ENCODE peak calls at places on chromosomes 11 and 22, in five cellular contexts. Z is neuronal stem cell, H is H1, G is mesenchymal stem cell, J is trophoblast cell. A is an unnamed sample.

GRCh38 chr11:17208257-17208999 is 642 bp upstream of the PIK3C2A start:
- DNase-seq in Z (peak), H (peak), G (peak), J (peak), A (peak)

GRCh38 chr11:76267563-76267962 is 61.3 kb upstream of the WNT11 start:
- DNase-seq in Z (no peak), H (no peak), G (no peak), J (no peak), A (no peak)

GRCh38 chr11:11501546-11502274 is 120.1 kb downstream of the GALNT18 start:
- DNase-seq in Z (no peak), H (no peak), G (no peak), J (peak), A (no peak)

GRCh38 chr11:64157987-64158386 is 7.9 kb downstream of the MACROD1 start:
- DNase-seq in Z (no peak), H (no peak), G (no peak), J (no peak), A (no peak)

GRCh38 chr11:64027619-64028397 is 7.9 kb upstream of the FLRT1 start:
- DNase-seq in Z (no peak), H (no peak), G (no peak), J (no peak), A (no peak)

GRCh38 chr11:97754976-97755375 is 1265.8 kb upstream of the CNTN5 start:
- DNase-seq in Z (peak), H (no peak), G (no peak), J (no peak), A (no peak)

GRCh38 chr11:8484251-8484650 is 109.8 kb downstream of the STK33 start:
- DNase-seq in Z (no peak), H (no peak), G (no peak), J (no peak), A (no peak)

GRCh38 chr11:46012185-46012584 is 89.7 kb downstream of the LARGE2 start:
- DNase-seq in Z (peak), H (no peak), G (no peak), J (no peak), A (no peak)

GRCh38 chr11:6350070-6350469 is 29.8 kb upstream of the CAVIN3 start:
- DNase-seq in Z (no peak), H (no peak), G (no peak), J (no peak), A (no peak)

GRCh38 chr11:119222891-119223290 is 16.8 kb downstream of the CBL start:
- DNase-seq in Z (no peak), H (no peak), G (no peak), J (peak), A (no peak)
- H2BK12ac ChIP-seq in Z (no peak), H (no peak), G (no peak), J (no peak), A (no peak)

DNA sequence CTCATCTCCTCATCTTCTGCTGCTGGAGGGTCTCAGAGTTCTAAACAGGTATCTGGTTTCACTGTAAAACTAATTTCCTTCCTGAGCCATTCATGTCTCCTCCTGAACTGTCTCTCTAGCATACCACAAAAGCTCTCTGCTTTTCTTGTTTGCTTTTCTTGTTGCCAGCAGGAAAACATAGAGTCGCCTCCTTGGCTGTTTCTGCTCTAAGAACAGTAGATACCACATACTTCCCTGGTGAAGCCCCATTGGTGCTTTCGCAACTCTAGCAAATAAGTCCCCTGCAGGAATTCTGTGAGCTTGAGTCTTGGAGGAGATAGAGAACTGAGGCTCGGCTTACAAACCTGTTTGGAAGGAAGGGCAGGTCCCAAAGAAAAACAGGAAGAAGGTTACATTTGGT is 7.0 kb downstream of the DIXDC1 start:
- DNase-seq in Z (no peak), H (no peak), G (peak), J (peak), A (no peak)
- H3K4me2 ChIP-seq in Z (no peak), H (no peak), G (no peak), J (no peak), A (no peak)

GRCh38 chr11:80826808-80827207 is 1386.0 kb upstream of the TENM4 start:
- DNase-seq in Z (no peak), H (no peak), G (no peak), J (no peak), A (no peak)
- H2BK12ac ChIP-seq in Z (no peak), H (no peak), G (no peak), J (no peak), A (no peak)

GRCh38 chr22:36008131-36008530 is 20.5 kb downstream of the RBFOX2 start:
- DNase-seq in Z (no peak), H (no peak), G (no peak), J (no peak), A (no peak)
- H3K4me2 ChIP-seq in Z (no peak), H (no peak), G (no peak), J (no peak), A (no peak)

GRCh38 chr11:129458756-129459535 is 83.3 kb downstream of the BARX2 start:
- DNase-seq in Z (no peak), H (no peak), G (no peak), J (no peak), A (no peak)
- H2BK12ac ChIP-seq in Z (peak), H (no peak), G (no peak), J (no peak), A (no peak)

GRCh38 chr11:65353376-65353775 is 1.2 kb upstream of the TIGD3 start:
- DNase-seq in Z (no peak), H (no peak), G (no peak), J (peak), A (no peak)
- H3K4me2 ChIP-seq in Z (no peak), H (peak), G (no peak), J (no peak), A (peak)

GRCh38 chr22:46519377-46519776 is 18.0 kb downstream of the CELSR1 start:
- DNase-seq in Z (no peak), H (no peak), G (no peak), J (no peak), A (no peak)
- H2BK12ac ChIP-seq in Z (no peak), H (no peak), G (no peak), J (no peak), A (no peak)

GRCh38 chr11:115965754-115966504 is 461.7 kb upstream of the CADM1 start:
- DNase-seq in Z (no peak), H (no peak), G (peak), J (no peak), A (no peak)

GRCh38 chr11:115963170-115963569 is 459.0 kb upstream of the CADM1 start:
- DNase-seq in Z (no peak), H (no peak), G (no peak), J (no peak), A (no peak)

GRCh38 chr11:115959098-115959497 is 454.9 kb upstream of the CADM1 start:
- DNase-seq in Z (no peak), H (no peak), G (no peak), J (no peak), A (no peak)

GRCh38 chr11:115961168-115962003 is 457.2 kb upstream of the CADM1 start:
- DNase-seq in Z (no peak), H (no peak), G (no peak), J (no peak), A (no peak)

GRCh38 chr11:115964091-115964490 is 459.9 kb upstream of the CADM1 start:
- DNase-seq in Z (no peak), H (no peak), G (peak), J (no peak), A (no peak)
- H3K4me2 ChIP-seq in Z (no peak), H (no peak), G (no peak), J (no peak), A (no peak)

DNA sequence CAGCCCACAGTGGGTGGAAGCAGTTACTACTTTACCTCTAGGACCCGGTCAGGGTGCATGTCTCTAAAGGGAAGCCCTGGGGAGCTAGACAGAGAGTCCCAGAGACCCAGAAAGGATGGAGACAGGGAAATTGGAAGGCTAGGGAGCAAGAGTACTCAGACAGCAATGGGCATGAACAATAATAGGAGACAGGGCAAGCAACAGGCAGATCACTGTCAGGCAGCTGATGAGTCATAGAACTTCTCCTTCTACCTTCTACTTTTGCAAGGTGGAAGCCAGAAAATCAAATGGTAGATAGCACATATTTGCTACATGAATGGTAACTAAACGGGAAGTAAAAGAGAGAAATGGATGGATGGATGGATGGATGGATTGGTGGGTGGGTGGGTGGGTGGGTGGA is 19.6 kb downstream of the CD5 start:
- DNase-seq in Z (no peak), H (no peak), G (no peak), J (peak), A (no peak)
- H2BK12ac ChIP-seq in Z (no peak), H (no peak), G (no peak), J (no peak), A (no peak)

GRCh38 chr11:2198621-2199365 is 27.2 kb upstream of the TH start:
- DNase-seq in Z (no peak), H (no peak), G (no peak), J (peak), A (no peak)

GRCh38 chr11:2197771-2198520 is 26.3 kb upstream of the TH start:
- DNase-seq in Z (no peak), H (no peak), G (no peak), J (peak), A (no peak)

GRCh38 chr11:2195756-2196088 is 24.1 kb upstream of the TH start:
- DNase-seq in Z (no peak), H (no peak), G (no peak), J (no peak), A (no peak)

GRCh38 chr11:2194877-2195755 is 23.5 kb upstream of the TH start:
- DNase-seq in Z (peak), H (no peak), G (peak), J (peak), A (peak)

GRCh38 chr11:2196970-2197770 is 25.6 kb upstream of the TH start:
- DNase-seq in Z (peak), H (peak), G (peak), J (peak), A (peak)
- H3K4me2 ChIP-seq in Z (no peak), H (no peak), G (no peak), J (no peak), A (no peak)